ENCODE peak calls at places on chromosomes 4 and X, in eight cellular contexts. I, S, G, X, N, Q, Y and L are unnamed samples.

GRCh38 chr4:87375719-87376291 is 15.2 kb downstream of the HSD17B11 start:
- DNase-seq in I (peak; percentile 23), S (no peak), G (peak; percentile 59), X (peak; percentile 41), N (no peak), Q (no peak), Y (no peak), L (no peak)

GRCh38 chrX:5051831-5052491 is 1176.7 kb downstream of the NLGN4X start:
- DNase-seq in I (no peak), S (no peak), G (peak; percentile 79), X (no peak), N (no peak), Q (no peak), Y (peak; percentile 82), L (no peak)

GRCh38 chrX:109936114-109936513 is 66.8 kb upstream of the TMEM164 start:
- DNase-seq in I (no peak), S (no peak), G (no peak), X (no peak), N (no peak), Q (no peak), Y (no peak), L (no peak)

GRCh38 chr4:124486423-124486822 is 226.1 kb downstream of the ANKRD50 start:
- DNase-seq in I (no peak), S (no peak), G (no peak), X (no peak), N (no peak), Q (no peak), Y (no peak), L (no peak)

GRCh38 chrX:10041383-10041782 is 74.2 kb downstream of the CLDN34 start:
- DNase-seq in I (no peak), S (no peak), G (no peak), X (peak; percentile 24), N (no peak), Q (no peak), Y (no peak), L (no peak)

GRCh38 chr4:58214376-58214775 is 1104.2 kb upstream of the IGFBP7 start:
- DNase-seq in I (no peak), S (no peak), G (no peak), X (no peak), N (no peak), Q (no peak), Y (no peak), L (no peak)

GRCh38 chr4:174427562-174428140 is 94.6 kb downstream of the HPGD start:
- DNase-seq in I (no peak), S (no peak), G (no peak), X (no peak), N (no peak), Q (no peak), Y (no peak), L (no peak)

GRCh38 chr4:98516042-98516440 is 142.4 kb downstream of the TSPAN5 start:
- DNase-seq in I (peak; percentile 55), S (peak; percentile 23), G (peak; percentile 86), X (no peak), N (no peak), Q (no peak), Y (no peak), L (no peak)

GRCh38 chrX:50971390-50971789 is 60.9 kb downstream of the BMP15 start:
- DNase-seq in I (no peak), S (no peak), G (no peak), X (no peak), N (no peak), Q (no peak), Y (no peak), L (no peak)

GRCh38 chr4:35689866-35690265 is 554.4 kb downstream of the ARAP2 start:
- DNase-seq in I (no peak), S (no peak), G (no peak), X (peak; percentile 6), N (no peak), Q (no peak), Y (no peak), L (no peak)